ENCODE peak calls at places on chromosomes 11 and 22, in ten cellular contexts. Y is iPS DF 6.9; R is effector memory CD4-positive, alpha-beta T cell; E is heart left ventricle; F is lower lobe of right lung; O is mesenchymal stem cell; I is CD8-positive, alpha-beta memory T cell; A is cardiac muscle cell; P is K562; T is ascending aorta. B is an unnamed sample. For H3K4me1 and H3K36me3, the result is how much of the 10 kb centered on the place peaks cover.

GRCh38 chr22:47357493-47357892 is 595.0 kb downstream of the TBC1D22A start:
- DNase-seq in Y (no peak), R (no peak), E (no peak), F (no peak), O (no peak), I (no peak), A (no peak), P (no peak), T (no peak), B (no peak)

GRCh38 chr11:27385245-27385644 is 22.2 kb upstream of the CCDC34 start:
- DNase-seq in Y (no peak), R (no peak), E (peak), F (no peak), O (peak), I (no peak), A (no peak), P (no peak), T (peak), B (no peak)

GRCh38 chr22:49553518-49554295 is 274.0 kb downstream of the BRD1 start:
- DNase-seq in Y (no peak), R (no peak), E (no peak), F (no peak), O (no peak), I (no peak), A (peak), P (no peak), T (peak), B (peak)

GRCh38 chr11:113177596-113178115 is 136.7 kb upstream of the TTC12 start:
- DNase-seq in Y (no peak), R (no peak), E (no peak), F (no peak), O (no peak), I (no peak), A (no peak), P (no peak), T (no peak), B (no peak)

GRCh38 chr22:46112405-46112804 is 37.9 kb upstream of the PPARA start:
- DNase-seq in Y (no peak), R (no peak), E (no peak), F (no peak), O (no peak), I (no peak), A (no peak), P (no peak), T (no peak), B (no peak)

GRCh38 chr22:39283312-39284141 is 35.9 kb downstream of the RPL3 start:
- DNase-seq in Y (no peak), R (no peak), E (peak), F (peak), O (peak), I (no peak), A (peak), P (peak), T (peak), B (no peak)

GRCh38 chr22:17130199-17130598 is 9.0 kb upstream of the TMEM121B start:
- DNase-seq in Y (no peak), R (no peak), E (no peak), F (no peak), O (no peak), I (no peak), A (no peak), P (no peak), T (no peak), B (no peak)

GRCh38 chr22:19207902-19208283 is 29.4 kb upstream of the SLC25A1 start:
- DNase-seq in Y (no peak), R (no peak), E (no peak), F (no peak), O (no peak), I (no peak), A (no peak), P (no peak), T (no peak), B (no peak)

GRCh38 chr11:17543574-17544180 is 539 bp downstream of the USH1C start:
- DNase-seq in Y (no peak), R (no peak), E (no peak), F (no peak), O (no peak), I (no peak), A (no peak), P (no peak), T (no peak), B (no peak)

GRCh38 chr11:79013509-79013908 is 427.3 kb downstream of the TENM4 start:
- DNase-seq in Y (no peak), R (no peak), E (no peak), F (no peak), O (no peak), I (no peak), A (no peak), P (no peak), T (no peak), B (no peak)

GRCh38 chr11:76233936-76234703 is 27.8 kb upstream of the WNT11 start:
- DNase-seq in Y (no peak), R (no peak), E (peak), F (peak), O (peak), I (no peak), A (no peak), P (peak), T (peak), B (no peak)

GRCh38 chr11:83448686-83449085 is 162.5 kb upstream of the CCDC90B start:
- DNase-seq in Y (no peak), R (no peak), E (no peak), F (no peak), O (no peak), I (no peak), A (no peak), P (no peak), T (no peak), B (no peak)

GRCh38 chr11:17353228-17354021 is 1.8 kb downstream of the NCR3LG1 start:
- DNase-seq in Y (no peak), R (peak), E (peak), F (peak), O (peak), I (peak), A (peak), P (peak), T (peak), B (peak)

GRCh38 chr22:25928038-25928437 is 186.1 kb downstream of the MYO18B start:
- DNase-seq in Y (no peak), R (no peak), E (no peak), F (no peak), O (no peak), I (no peak), A (no peak), P (no peak), T (no peak), B (no peak)

GRCh38 chr11:75792997-75793800 is 21.8 kb upstream of the UVRAG start:
- DNase-seq in Y (no peak), R (no peak), E (no peak), F (no peak), O (no peak), I (no peak), A (no peak), P (no peak), T (no peak), B (no peak)

GRCh38 chr22:46000081-46001027 is 23.4 kb upstream of the WNT7B start:
- DNase-seq in Y (no peak), R (no peak), E (peak), F (peak), O (no peak), I (no peak), A (no peak), P (no peak), T (no peak), B (no peak)

GRCh38 chr11:17831883-17832282 is 97.3 kb downstream of the KCNC1 start:
- DNase-seq in Y (no peak), R (no peak), E (no peak), F (no peak), O (no peak), I (no peak), A (no peak), P (no peak), T (no peak), B (no peak)

GRCh38 chr11:13207270-13207664 is 70.3 kb upstream of the BMAL1 start:
- DNase-seq in Y (no peak), R (no peak), E (no peak), F (no peak), O (no peak), I (no peak), A (no peak), P (no peak), T (no peak), B (no peak)

GRCh38 chr11:66875376-66875775 is 18.5 kb downstream of the LRFN4 start:
- DNase-seq in Y (no peak), R (no peak), E (no peak), F (no peak), O (no peak), I (no peak), A (no peak), P (no peak), T (no peak), B (no peak)

GRCh38 chr11:30758012-30758411 is 171.9 kb upstream of the MPPED2 start:
- DNase-seq in Y (no peak), R (no peak), E (no peak), F (no peak), O (no peak), I (no peak), A (no peak), P (no peak), T (no peak), B (no peak)

GRCh38 chr22:50720301-50720845 is 17.6 kb upstream of the ACR start:
- DNase-seq in Y (no peak), R (no peak), E (no peak), F (no peak), O (no peak), I (no peak), A (peak), P (no peak), T (no peak), B (no peak)

GRCh38 chr11:95379460-95379859 is 148.5 kb upstream of the SESN3 start:
- DNase-seq in Y (no peak), R (no peak), E (no peak), F (no peak), O (no peak), I (no peak), A (no peak), P (no peak), T (no peak), B (no peak)

GRCh38 chr11:125132586-125132985 is 21.2 kb upstream of the TMEM218 start:
- DNase-seq in Y (no peak), R (no peak), E (no peak), F (no peak), O (no peak), I (no peak), A (no peak), P (no peak), T (no peak), B (no peak)

GRCh38 chr11:63527667-63528066 is 8.9 kb upstream of the PLAAT4 start:
- DNase-seq in Y (no peak), R (no peak), E (no peak), F (no peak), O (no peak), I (no peak), A (no peak), P (no peak), T (no peak), B (peak)
- H3K4me3 ChIP-seq in Y (no peak), R (no peak), E (no peak), F (no peak), O (no peak), I (no peak), A (no peak), P (no peak), T (no peak), B (peak)

GRCh38 chr22:23790819-23791736 is 4.3 kb downstream of the SMARCB1 start:
- DNase-seq in Y (no peak), R (no peak), E (no peak), F (peak), O (no peak), I (no peak), A (no peak), P (no peak), T (no peak), B (no peak)
- H3K4me1 ChIP-seq in Y (under half), R (under half), E (under half), F (under half), O (under half), I (under half), A (under half), P (under half), T (under half), B (under half)

GRCh38 chr22:23235425-23235824 is 55.1 kb downstream of the BCR start:
- DNase-seq in Y (no peak), R (no peak), E (no peak), F (no peak), O (no peak), I (no peak), A (no peak), P (peak), T (no peak), B (no peak)

GRCh38 chr22:23237841-23238240 is 57.5 kb downstream of the BCR start:
- DNase-seq in Y (no peak), R (no peak), E (no peak), F (no peak), O (no peak), I (no peak), A (no peak), P (peak), T (no peak), B (no peak)

GRCh38 chr22:23237201-23237798 is 57.0 kb downstream of the BCR start:
- DNase-seq in Y (no peak), R (no peak), E (peak), F (no peak), O (peak), I (no peak), A (no peak), P (peak), T (no peak), B (no peak)

GRCh38 chr22:23236026-23236425 is 55.7 kb downstream of the BCR start:
- DNase-seq in Y (no peak), R (no peak), E (peak), F (no peak), O (no peak), I (no peak), A (no peak), P (peak), T (no peak), B (no peak)

DNA sequence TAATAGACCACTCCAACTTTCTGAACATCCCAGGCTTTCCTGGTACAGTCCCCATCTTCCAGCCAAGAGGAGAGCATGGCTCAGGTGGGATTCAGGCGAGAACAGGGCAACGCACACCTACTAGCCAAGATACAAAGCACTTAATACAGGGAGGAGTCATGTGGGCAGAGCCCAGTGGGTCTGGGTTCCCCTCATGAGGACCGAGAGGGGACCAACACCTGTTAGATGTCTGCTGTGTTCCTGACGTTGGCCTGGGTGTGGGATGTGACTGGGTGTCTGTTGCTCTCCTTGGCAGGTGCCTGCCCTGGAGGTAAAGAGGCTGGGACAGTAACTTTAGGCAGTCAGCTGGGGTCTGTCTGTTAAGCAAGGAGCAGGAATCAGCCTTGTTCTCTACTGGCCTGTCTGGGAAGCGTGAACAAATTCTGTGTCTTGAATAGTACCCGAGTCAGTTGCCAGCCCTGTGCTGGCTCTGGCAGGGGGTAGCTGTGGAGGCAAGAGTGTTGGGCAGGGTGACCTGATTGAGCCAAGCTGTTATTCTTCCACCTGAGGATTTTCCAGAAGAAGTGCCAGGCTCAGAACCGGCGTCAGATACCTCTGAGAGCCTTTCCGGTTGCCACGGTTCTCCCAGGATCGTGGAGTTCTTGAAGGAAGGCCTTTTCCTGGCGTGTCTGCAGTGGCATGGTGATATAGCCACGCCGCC is 56.3 kb downstream of the BCR start:
- DNase-seq in Y (no peak), R (no peak), E (peak), F (no peak), O (no peak), I (no peak), A (no peak), P (peak), T (no peak), B (no peak)
- H3K36me3 ChIP-seq in Y (under half), R (under half), E (under half), F (under half), O (under half), I (under half), A (under half), P (under half), T (under half), B (under half)

GRCh38 chr11:33554219-33554618 is 146.4 kb downstream of the C11orf91 start:
- DNase-seq in Y (no peak), R (no peak), E (no peak), F (no peak), O (no peak), I (no peak), A (no peak), P (no peak), T (no peak), B (no peak)
- H3K4me3 ChIP-seq in Y (no peak), R (no peak), E (no peak), F (no peak), O (no peak), I (no peak), A (no peak), P (no peak), T (no peak), B (no peak)